ENCODE peak calls at places on chromosome 9, in seven cellular contexts. I is A549, F is neural progenitor cell, P is cardiac muscle cell, G is transverse colon, M is H9, L is adrenal gland. A is an unnamed sample. For H3K9me3, the result is how much of the 10 kb centered on the place peaks cover.

GRCh38 chr9:88534456-88535225 is at the start of gene NXNL2:
- DNase-seq in F (peak), L (peak), P (peak), I (peak), G (peak), M (peak), A (peak)

GRCh38 chr9:2477755-2478154 is 143.8 kb upstream of the VLDLR start:
- DNase-seq in F (no peak), L (no peak), M (no peak), P (no peak), G (no peak), I (peak), A (no peak)

GRCh38 chr9:89448821-89449220 is 49.1 kb downstream of the SEMA4D start:
- DNase-seq in L (no peak), F (no peak), P (no peak), I (no peak), G (no peak), M (no peak), A (no peak)

GRCh38 chr9:137293094-137293481 is 9.0 kb downstream of the NRARP start:
- DNase-seq in M (peak), L (no peak), F (no peak), I (no peak), G (no peak), P (no peak), A (no peak)

GRCh38 chr9:22863736-22864135 is 417.1 kb downstream of the DMRTA1 start:
- DNase-seq in M (no peak), F (peak), I (no peak), L (no peak), G (no peak), P (no peak), A (no peak)

GRCh38 chr9:101716629-101717028 is 21.8 kb downstream of the GRIN3A start:
- DNase-seq in P (no peak), F (no peak), M (no peak), I (no peak), G (no peak), L (no peak), A (no peak)

GRCh38 chr9:114957558-114957957 is 27.2 kb upstream of the TNFSF8 start:
- DNase-seq in M (no peak), G (no peak), L (no peak), I (no peak), F (no peak), P (no peak), A (no peak)

GRCh38 chr9:83204047-83204446 is 141.1 kb upstream of the RASEF start:
- DNase-seq in L (no peak), M (no peak), I (no peak), P (peak), G (no peak), F (no peak), A (no peak)

GRCh38 chr9:105244996-105245719 is 707 bp downstream of the SLC44A1 start:
- DNase-seq in F (peak), M (peak), P (peak), I (peak), G (peak), L (peak), A (peak)

GRCh38 chr9:5633243-5633642 is 4.3 kb downstream of the RIC1 start:
- DNase-seq in P (no peak), M (no peak), G (no peak), F (no peak), L (no peak), I (peak), A (no peak)

GRCh38 chr9:81474125-81474524 is 215.2 kb downstream of the TLE1 start:
- DNase-seq in M (no peak), L (no peak), I (no peak), F (no peak), P (no peak), G (no peak), A (no peak)

GRCh38 chr9:133113928-133114351 is 7.1 kb downstream of the RALGDS start:
- DNase-seq in P (peak), I (no peak), L (peak), F (no peak), G (no peak), M (no peak), A (no peak)

GRCh38 chr9:133113163-133113927 is 7.7 kb downstream of the RALGDS start:
- DNase-seq in L (peak), P (no peak), G (no peak), F (no peak), I (no peak), M (no peak), A (no peak)

GRCh38 chr9:133114886-133115603 is 6.0 kb downstream of the RALGDS start:
- DNase-seq in G (no peak), M (no peak), P (no peak), L (no peak), I (no peak), F (no peak), A (no peak)

GRCh38 chr9:133115604-133116345 is 5.3 kb downstream of the RALGDS start:
- DNase-seq in P (no peak), G (no peak), I (no peak), L (peak), M (no peak), F (no peak), A (peak)

DNA sequence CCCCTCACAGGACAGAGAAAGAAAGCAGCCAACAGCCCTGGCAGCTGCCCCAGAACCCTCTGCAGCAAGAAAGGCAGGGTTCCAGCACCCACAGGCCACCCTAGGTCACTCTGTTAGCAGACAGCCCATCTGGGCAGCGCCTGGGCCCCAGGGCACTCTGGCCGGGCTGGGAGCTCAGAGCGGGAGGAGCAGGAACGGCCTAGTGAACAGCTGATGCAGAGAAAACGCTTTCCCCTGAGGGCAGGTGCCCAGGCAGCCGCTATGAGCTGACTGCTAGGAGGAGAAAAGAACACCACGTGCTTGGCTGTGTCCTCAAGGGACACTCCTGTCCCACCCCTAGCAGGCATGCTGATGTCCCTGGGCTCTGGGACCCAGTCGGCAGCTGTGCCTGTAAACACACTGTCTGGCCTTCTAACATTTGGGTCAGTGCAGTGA is 6.6 kb downstream of the RALGDS start:
- DNase-seq in F (no peak), P (no peak), L (no peak), M (no peak), I (no peak), G (no peak), A (no peak)
- H3K27ac ChIP-seq in F (no peak), P (peak), L (peak), M (no peak), I (no peak), G (peak), A (no peak)

GRCh38 chr9:16870606-16871357 is at the start of gene BNC2:
- DNase-seq in G (peak), P (peak), L (peak), M (peak), I (peak), F (peak), A (no peak)
- TF ChIP-seq CTCF in G (no peak), P (peak), L (no peak), M (peak), I (no peak), F (peak), A (no peak)

GRCh38 chr9:96751815-96752214 is 26.1 kb downstream of the ZNF510 start:
- DNase-seq in G (no peak), L (no peak), I (no peak), P (no peak), M (no peak), F (no peak), A (no peak)
- H3K9me3 ChIP-seq in G (half or more), L (under half), I (half or more), P (under half), M (under half), F (under half), A (half or more)

GRCh38 chr9:129256959-129257713 is 79.1 kb upstream of the IER5L start:
- DNase-seq in I (no peak), G (no peak), P (no peak), L (no peak), M (no peak), F (no peak), A (no peak)
- H3K27ac ChIP-seq in I (peak), G (no peak), P (no peak), L (no peak), M (no peak), F (no peak), A (no peak)

DNA sequence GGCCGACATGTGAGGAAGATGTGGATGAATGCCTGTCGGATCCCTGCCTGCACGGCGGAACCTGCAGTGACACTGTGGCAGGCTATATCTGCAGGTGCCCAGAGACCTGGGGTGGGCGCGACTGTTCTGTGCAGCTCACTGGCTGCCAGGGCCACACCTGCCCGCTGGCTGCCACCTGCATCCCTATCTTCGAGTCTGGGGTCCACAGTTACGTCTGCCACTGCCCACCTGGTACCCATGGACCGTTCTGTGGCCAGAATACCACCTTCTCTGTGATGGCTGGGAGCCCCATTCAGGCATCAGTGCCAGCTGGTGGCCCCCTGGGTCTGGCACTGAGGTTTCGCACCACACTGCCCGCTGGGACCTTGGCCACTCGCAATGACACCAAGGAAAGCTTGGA is 14.1 kb downstream of the CRB2 start:
- DNase-seq in P (no peak), I (no peak), G (no peak), F (no peak), L (no peak), M (no peak), A (no peak)
- TF ChIP-seq CTCF in P (no peak), I (no peak), G (no peak), F (no peak), L (no peak), M (no peak), A (no peak)

GRCh38 chr9:13386935-13387667 is 107.6 kb upstream of the MPDZ start:
- DNase-seq in I (no peak), G (no peak), M (no peak), L (no peak), F (no peak), P (no peak), A (no peak)

GRCh38 chr9:13386324-13386723 is 106.8 kb upstream of the MPDZ start:
- DNase-seq in F (no peak), G (no peak), L (no peak), M (no peak), P (no peak), I (no peak), A (no peak)

GRCh38 chr9:13383216-13383615 is 103.7 kb upstream of the MPDZ start:
- DNase-seq in F (no peak), L (no peak), M (no peak), P (no peak), G (no peak), I (no peak), A (no peak)

GRCh38 chr9:13387668-13388124 is 108.2 kb upstream of the MPDZ start:
- DNase-seq in M (no peak), F (no peak), P (no peak), G (no peak), I (no peak), L (no peak), A (no peak)

GRCh38 chr9:13388157-13388556 is 108.7 kb upstream of the MPDZ start:
- DNase-seq in M (no peak), L (peak), I (no peak), P (no peak), G (no peak), F (no peak), A (no peak)
- H3K9me3 ChIP-seq in M (under half), L (under half), I (under half), P (under half), G (under half), F (under half), A (under half)

GRCh38 chr9:108374606-108375005 is 481.2 kb downstream of the ACTL7B start:
- DNase-seq in M (no peak), G (no peak), L (no peak), F (no peak), I (no peak), P (no peak), A (no peak)

GRCh38 chr9:108382267-108382666 is 473.5 kb downstream of the ACTL7B start:
- DNase-seq in L (no peak), F (no peak), G (no peak), P (no peak), I (no peak), M (no peak), A (no peak)

GRCh38 chr9:108377881-108378280 is 477.9 kb downstream of the ACTL7B start:
- DNase-seq in I (no peak), G (no peak), P (no peak), L (no peak), M (no peak), F (no peak), A (no peak)

GRCh38 chr9:108377382-108377781 is 478.4 kb downstream of the ACTL7B start:
- DNase-seq in G (no peak), L (no peak), I (no peak), F (no peak), M (no peak), P (no peak), A (no peak)
- H3K27ac ChIP-seq in G (no peak), L (no peak), I (no peak), F (no peak), M (no peak), P (no peak), A (no peak)

DNA sequence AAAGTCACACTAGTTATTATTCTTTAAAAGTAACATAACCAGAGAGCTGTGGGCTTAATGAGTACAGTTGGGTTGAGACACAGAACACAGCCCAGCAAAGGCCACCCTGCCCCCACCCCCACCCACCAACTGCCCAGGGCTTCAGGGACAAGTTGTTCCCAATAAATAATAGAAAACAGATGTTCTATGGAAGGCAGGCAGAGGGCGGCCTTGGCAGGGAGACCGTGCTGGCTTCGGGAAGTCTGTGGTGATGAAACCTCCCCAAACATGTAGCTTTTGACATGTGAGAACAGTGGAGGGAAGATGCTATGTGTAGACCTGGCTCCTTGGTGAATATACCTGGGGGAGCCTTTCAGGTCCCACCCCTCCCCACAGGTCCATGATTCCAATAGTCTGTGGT is 10.0 kb downstream of the TRAF1 start:
- DNase-seq in M (no peak), P (no peak), F (no peak), L (peak), I (no peak), G (no peak), A (no peak)
- TF ChIP-seq CTCF in M (peak), P (peak), F (no peak), L (no peak), I (no peak), G (no peak), A (no peak)

A was measured in CD4-positive, alpha-beta T cell.